ENCODE peak calls at places on chromosomes 11 and 22, in seven cellular contexts. B is A549, D is GM12878, R is H1, H is HCT116, E is endothelial cell of umbilical vein, L is K562. Q is an unnamed sample.

GRCh38 chr22:19495562-19496323 is 16.0 kb downstream of the CDC45 start:
- DNase-seq in L (no peak), H (no peak), R (no peak), D (no peak), B (no peak), E (peak; percentile 69), Q (peak; percentile 50)

GRCh38 chr11:2519879-2520735 is 75.3 kb downstream of the KCNQ1 start:
- DNase-seq in H (no peak), R (no peak), D (no peak), B (no peak), L (no peak), E (no peak), Q (no peak)

GRCh38 chr11:72844356-72844755 is 30.1 kb downstream of the ATG16L2 start:
- DNase-seq in L (no peak), H (no peak), R (no peak), E (no peak), D (no peak), B (no peak), Q (no peak)

GRCh38 chr11:44464741-44465140 is 100.7 kb upstream of the CD82 start:
- DNase-seq in L (no peak), R (no peak), D (no peak), E (no peak), H (peak; percentile 53), B (no peak), Q (peak; percentile 11)

GRCh38 chr11:35419713-35420333 is 465 bp upstream of the SLC1A2 start:
- DNase-seq in L (no peak), B (no peak), R (no peak), E (no peak), D (no peak), H (no peak), Q (no peak)

GRCh38 chr11:80668039-80668438 is 1227.2 kb upstream of the TENM4 start:
- DNase-seq in L (no peak), B (no peak), D (no peak), H (no peak), E (no peak), R (no peak), Q (no peak)

GRCh38 chr22:24588756-24589481 is 4.0 kb downstream of the LRRC75B start:
- DNase-seq in L (no peak), H (no peak), R (no peak), E (no peak), D (no peak), B (no peak), Q (no peak)

GRCh38 chr11:72578991-72579815 is 95.0 kb downstream of the PDE2A start:
- DNase-seq in L (no peak), R (no peak), B (no peak), D (no peak), E (no peak), H (no peak), Q (no peak)

GRCh38 chr11:80586464-80586863 is 1145.6 kb upstream of the TENM4 start:
- DNase-seq in H (no peak), E (no peak), D (no peak), R (no peak), B (no peak), L (no peak), Q (no peak)

GRCh38 chr11:2298795-2299747 is 2.6 kb downstream of the C11orf21 start:
- DNase-seq in D (no peak), E (no peak), R (peak; percentile 68), B (peak; percentile 57), H (no peak), L (peak; percentile 61), Q (peak; percentile 35)

GRCh38 chr11:76234704-76235232 is 28.5 kb upstream of the WNT11 start:
- DNase-seq in R (peak; percentile 57), B (peak; percentile 60), L (no peak), H (no peak), E (no peak), D (no peak), Q (no peak)

GRCh38 chr11:58574851-58575250 is 805 bp downstream of the LPXN start:
- DNase-seq in B (no peak), R (no peak), D (no peak), L (no peak), E (peak; percentile 9), H (no peak), Q (no peak)

GRCh38 chr11:58576792-58577440 is 1.3 kb upstream of the LPXN start:
- DNase-seq in E (peak; percentile 53), L (peak; percentile 13), R (no peak), B (no peak), D (no peak), H (no peak), Q (peak; percentile 44)

GRCh38 chr11:58577441-58578135 is 1.3 kb upstream of the ZFP91 start:
- DNase-seq in L (no peak), H (no peak), B (no peak), D (peak; percentile 66), R (peak; percentile 74), E (peak; percentile 88), Q (peak; percentile 95)

GRCh38 chr11:58573451-58574104 is 2.1 kb downstream of the LPXN start:
- DNase-seq in D (no peak), L (no peak), R (no peak), B (peak; percentile 24), H (no peak), E (peak; percentile 74), Q (peak; percentile 84)

GRCh38 chr11:58575377-58576020 is at the start of gene LPXN:
- DNase-seq in R (no peak), H (no peak), E (peak; percentile 13), D (no peak), B (no peak), L (no peak), Q (peak; percentile 89)
- TF ChIP-seq POLR2A in R (no peak), H (no peak), E (peak; percentile 31), D (peak; percentile 94), B (no peak), L (no peak), Q (peak; percentile 39)

GRCh38 chr11:68505596-68505995 is 45.0 kb downstream of the PPP6R3 start:
- DNase-seq in H (no peak), E (no peak), D (no peak), B (no peak), R (no peak), L (no peak), Q (peak; percentile 25)

GRCh38 chr11:68504432-68505066 is 44.0 kb downstream of the PPP6R3 start:
- DNase-seq in R (no peak), L (no peak), H (no peak), B (no peak), E (no peak), D (no peak), Q (no peak)

GRCh38 chr11:68501813-68502212 is 41.3 kb downstream of the PPP6R3 start:
- DNase-seq in D (no peak), R (no peak), E (no peak), B (no peak), L (no peak), H (no peak), Q (no peak)

GRCh38 chr11:68503792-68504191 is 43.2 kb downstream of the PPP6R3 start:
- DNase-seq in R (no peak), H (no peak), L (no peak), E (no peak), B (no peak), D (no peak), Q (no peak)

DNA sequence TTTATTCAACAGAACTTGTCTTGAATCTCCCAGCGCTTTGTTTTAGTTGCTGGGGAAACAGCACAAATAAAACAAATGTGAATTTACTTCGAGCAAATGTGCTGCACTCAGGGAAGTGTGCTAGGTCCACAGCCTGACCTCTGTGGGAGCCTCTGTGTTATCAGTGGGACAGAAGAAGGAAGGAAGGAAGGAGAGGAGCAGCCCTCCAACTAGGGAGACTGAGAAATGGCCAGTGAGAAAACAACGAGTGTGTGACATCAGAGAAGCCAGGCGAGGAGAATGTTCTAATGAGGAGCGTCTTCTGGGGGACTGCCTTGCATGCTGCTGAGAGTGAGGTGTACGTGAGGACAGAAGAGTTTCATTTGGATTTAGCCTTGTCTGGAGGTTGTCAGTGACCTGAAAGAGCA is 42.7 kb downstream of the PPP6R3 start:
- DNase-seq in R (no peak), H (no peak), L (peak; percentile 41), B (no peak), E (peak; percentile 98), D (no peak), Q (no peak)
- TF ChIP-seq MAX in R (no peak), H (no peak), L (no peak), B (no peak), E (no peak), D (no peak), Q (no peak)

GRCh38 chr11:68040957-68041591 is 2.2 kb downstream of the TCIRG1 start:
- DNase-seq in H (no peak), B (no peak), R (peak; percentile 46), E (no peak), D (no peak), L (no peak), Q (no peak)
- H3K4me3 ChIP-seq in H (no peak overlapping the region), B (peak overlapping the region; percentile 60), R (no peak overlapping the region), E (peak overlapping the region; percentile 58), D (peak overlapping the region; percentile 99), L (peak overlapping the region; percentile 92), Q (peak overlapping the region; percentile 89)

GRCh38 chr22:32233091-32233490 is 22.1 kb downstream of the SLC5A4 start:
- DNase-seq in R (no peak), B (no peak), D (no peak), H (no peak), L (no peak), E (no peak), Q (no peak)

GRCh38 chr22:32240461-32240860 is 14.7 kb downstream of the SLC5A4 start:
- DNase-seq in H (no peak), E (no peak), L (no peak), R (no peak), D (no peak), B (no peak), Q (no peak)

GRCh38 chr22:32237021-32237420 is 18.1 kb downstream of the SLC5A4 start:
- DNase-seq in L (no peak), B (no peak), R (no peak), H (no peak), E (no peak), D (no peak), Q (no peak)

GRCh38 chr22:32232447-32232846 is 22.7 kb downstream of the SLC5A4 start:
- DNase-seq in L (no peak), R (no peak), E (no peak), H (no peak), D (no peak), B (no peak), Q (no peak)

DNA sequence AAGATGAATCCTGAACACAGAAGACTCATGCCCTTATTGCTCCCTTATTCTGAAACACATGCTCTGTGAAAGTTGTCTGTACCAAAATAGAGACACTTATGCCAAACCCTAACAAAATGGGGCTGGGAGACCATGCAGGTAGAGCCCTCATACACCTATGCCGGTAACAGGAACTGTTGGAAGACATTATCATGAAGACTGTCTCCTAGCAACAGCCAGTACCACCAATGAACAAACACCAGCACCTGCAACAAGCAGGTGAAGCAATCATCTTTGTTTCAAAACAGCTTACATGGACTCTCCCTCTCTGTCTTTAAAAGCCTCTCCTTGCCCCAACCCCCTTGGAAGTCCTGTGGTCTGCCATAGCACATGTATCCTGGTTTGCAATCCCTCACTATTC is 17.2 kb downstream of the SLC5A4 start:
- DNase-seq in R (no peak), H (no peak), E (no peak), D (no peak), L (no peak), B (no peak), Q (no peak)
- TF ChIP-seq POLR2A in R (no peak), H (no peak), E (no peak), D (no peak), L (no peak), B (no peak), Q (no peak)

DNA sequence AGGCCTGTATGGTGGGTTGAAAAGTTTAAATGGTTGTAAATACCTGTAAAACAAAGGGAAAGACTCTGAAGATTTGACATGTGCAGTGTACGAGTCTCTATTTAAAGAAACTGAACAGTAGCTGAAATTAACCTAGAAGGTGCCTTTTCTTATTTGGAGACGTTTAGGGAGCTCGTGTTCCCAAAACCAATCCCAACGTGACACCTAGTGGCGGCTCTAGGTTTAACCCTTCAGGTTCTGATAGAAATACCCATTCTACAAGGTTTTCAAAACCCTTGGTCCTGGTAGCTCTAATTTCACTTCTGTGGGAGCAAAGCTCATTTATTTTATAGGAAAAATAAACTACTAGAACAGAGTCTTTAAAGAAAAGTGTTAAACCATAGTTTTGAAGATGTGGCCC is 258.3 kb downstream of the LRRC4C start:
- DNase-seq in B (no peak), D (no peak), R (peak; percentile 78), E (no peak), L (peak; percentile 5), H (no peak), Q (peak; percentile 50)
- TF ChIP-seq MAX in B (no peak), D (no peak), R (no peak), E (no peak), L (no peak), H (no peak), Q (no peak)

Q was measured in NB4.